ENCODE peak calls at places on chromosomes 12 and 14, in four cellular contexts. H is HCT116, G is colonic mucosa, B is gastrocnemius medialis. U is an unnamed sample.

GRCh38 chr12:25377475-25378179 is 126.9 kb upstream of the KRAS start:
- DNase-seq in H (no peak), G (no peak), B (no peak), U (peak; percentile 55)

GRCh38 chr14:74425525-74426201 is 347 bp downstream of the SYNDIG1L start:
- DNase-seq in H (no peak), G (peak; percentile 25), B (no peak), U (no peak)

GRCh38 chr14:76810953-76811400 is 1.7 kb downstream of the ANGEL1 start:
- DNase-seq in H (peak; percentile 13), G (peak; percentile 35), B (no peak), U (peak; percentile 34)

GRCh38 chr12:67472551-67472950 is 176.0 kb upstream of the DYRK2 start:
- DNase-seq in H (no peak), G (no peak), B (peak; percentile 67), U (no peak)

GRCh38 chr12:29103539-29103974 is 45.5 kb upstream of the FAR2 start:
- DNase-seq in H (no peak), G (no peak), B (no peak), U (no peak)

GRCh38 chr14:70833884-70834283 is 24.6 kb upstream of the MAP3K9 start:
- DNase-seq in H (no peak), G (no peak), B (no peak), U (no peak)

GRCh38 chr14:22614240-22614799 is 16.2 kb downstream of the ABHD4 start:
- DNase-seq in H (peak; percentile 76), G (peak; percentile 18), B (no peak), U (peak; percentile 100)

GRCh38 chr12:46916796-46917419 is 91.1 kb upstream of the SLC38A4 start:
- DNase-seq in H (no peak), G (no peak), B (peak; percentile 54), U (no peak)

GRCh38 chr12:182381-182883 is 31.5 kb downstream of the SLC6A12 start:
- DNase-seq in H (no peak), G (no peak), B (no peak), U (peak; percentile 61)

GRCh38 chr12:70842136-70842535 is 78.4 kb downstream of the PTPRR start:
- DNase-seq in H (no peak), G (no peak), B (no peak), U (peak; percentile 26)

GRCh38 chr14:84340938-84341337 is 1189.0 kb upstream of the FLRT2 start:
- DNase-seq in H (no peak), G (no peak), B (no peak), U (peak; percentile 68)

GRCh38 chr12:76586764-76587395 is 27.3 kb upstream of the OSBPL8 start:
- DNase-seq in H (peak; percentile 27), G (peak; percentile 32), B (no peak), U (no peak)

GRCh38 chr12:90036641-90037040 is 328.0 kb upstream of the ATP2B1 start:
- DNase-seq in H (no peak), G (no peak), B (no peak), U (no peak)

GRCh38 chr14:94486883-94487282 is 10.9 kb upstream of the SERPINA9 start:
- DNase-seq in H (no peak), G (no peak), B (no peak), U (no peak)

GRCh38 chr14:36398463-36399291 is 78.2 kb upstream of the MBIP start:
- DNase-seq in H (no peak), G (no peak), B (no peak), U (no peak)

GRCh38 chr12:41212625-41213024 is 24.5 kb downstream of the PDZRN4 start:
- DNase-seq in H (no peak), G (no peak), B (no peak), U (no peak)

GRCh38 chr14:74618078-74618952 is 6.3 kb upstream of the LTBP2 start:
- DNase-seq in H (peak; percentile 88), G (peak; percentile 61), B (no peak), U (peak; percentile 93)

GRCh38 chr12:3995276-3995675 is 122.1 kb upstream of the PARP11 start:
- DNase-seq in H (no peak), G (no peak), B (no peak), U (no peak)

GRCh38 chr14:77313374-77313773 is 7.3 kb downstream of the POMT2 start:
- DNase-seq in H (no peak), G (no peak), B (no peak), U (no peak)

GRCh38 chr12:84697141-84697540 is 215.5 kb downstream of the SLC6A15 start:
- DNase-seq in H (no peak), G (no peak), B (no peak), U (no peak)

GRCh38 chr12:73321319-73321718 is 1049.1 kb downstream of the TRHDE start:
- DNase-seq in H (no peak), G (no peak), B (no peak), U (no peak)

GRCh38 chr14:61698216-61698980 is 3.1 kb downstream of the HIF1A start:
- DNase-seq in H (no peak), G (no peak), B (no peak), U (no peak)

GRCh38 chr12:69688496-69689427 is 10.3 kb downstream of the BEST3 start:
- DNase-seq in H (peak; percentile 80), G (peak; percentile 29), B (peak; percentile 94), U (peak; percentile 74)

GRCh38 chr12:124512667-124513296 is 54.6 kb downstream of the NCOR2 start:
- DNase-seq in H (peak; percentile 93), G (peak; percentile 89), B (no peak), U (peak; percentile 63)

GRCh38 chr14:52043690-52044089 is 25.2 kb downstream of the NID2 start:
- DNase-seq in H (peak; percentile 50), G (peak; percentile 58), B (no peak), U (no peak)

GRCh38 chr14:73770977-73771847 is 57.0 kb upstream of the PNMA1 start:
- DNase-seq in H (no peak), G (no peak), B (no peak), U (no peak)

GRCh38 chr12:50676761-50677160 is 87.1 kb upstream of the ATF1 start:
- DNase-seq in H (no peak), G (no peak), B (no peak), U (no peak)

GRCh38 chr14:77980475-77981321 is 180.8 kb downstream of the ADCK1 start:
- DNase-seq in H (no peak), G (peak; percentile 36), B (no peak), U (no peak)

GRCh38 chr14:56659964-56660551 is 80.5 kb downstream of the TMEM260 start:
- DNase-seq in H (peak; percentile 32), G (no peak), B (no peak), U (peak; percentile 24)

GRCh38 chr12:93025145-93026103 is 96.3 kb upstream of the EEA1 start:
- DNase-seq in H (peak; percentile 45), G (no peak), B (no peak), U (peak; percentile 10)

GRCh38 chr14:73245401-73246325 is 8.4 kb downstream of the PAPLN start:
- DNase-seq in H (no peak), G (peak; percentile 42), B (no peak), U (no peak)

GRCh38 chr12:113226696-113227095 is 5.4 kb downstream of the TPCN1 start:
- DNase-seq in H (no peak), G (no peak), B (no peak), U (no peak)

GRCh38 chr12:109737111-109737510 is 23.5 kb downstream of the FAM222A start:
- DNase-seq in H (no peak), G (no peak), B (no peak), U (no peak)

GRCh38 chr12:109737631-109738030 is 24.0 kb downstream of the FAM222A start:
- DNase-seq in H (no peak), G (no peak), B (no peak), U (no peak)

GRCh38 chr12:109738878-109739665 is 25.4 kb downstream of the FAM222A start:
- DNase-seq in H (no peak), G (no peak), B (no peak), U (no peak)

GRCh38 chr12:109736552-109737108 is 23.0 kb downstream of the FAM222A start:
- DNase-seq in H (no peak), G (no peak), B (no peak), U (peak; percentile 28)

GRCh38 chr12:109738209-109738608 is 24.6 kb downstream of the FAM222A start:
- DNase-seq in H (no peak), G (no peak), B (no peak), U (no peak)
- H3K27me3 ChIP-seq in H (no peaks in the 10 kb centered on the region), G (no peaks in the 10 kb centered on the region), B (no peaks in the 10 kb centered on the region), U (no peaks in the 10 kb centered on the region)

GRCh38 chr14:50381008-50381407 is 15.7 kb downstream of the CDKL1 start:
- DNase-seq in H (no peak), G (no peak), B (no peak), U (no peak)
- TF ChIP-seq CTCF in H (no peak), G (no peak), B (no peak), U (no peak)

DNA sequence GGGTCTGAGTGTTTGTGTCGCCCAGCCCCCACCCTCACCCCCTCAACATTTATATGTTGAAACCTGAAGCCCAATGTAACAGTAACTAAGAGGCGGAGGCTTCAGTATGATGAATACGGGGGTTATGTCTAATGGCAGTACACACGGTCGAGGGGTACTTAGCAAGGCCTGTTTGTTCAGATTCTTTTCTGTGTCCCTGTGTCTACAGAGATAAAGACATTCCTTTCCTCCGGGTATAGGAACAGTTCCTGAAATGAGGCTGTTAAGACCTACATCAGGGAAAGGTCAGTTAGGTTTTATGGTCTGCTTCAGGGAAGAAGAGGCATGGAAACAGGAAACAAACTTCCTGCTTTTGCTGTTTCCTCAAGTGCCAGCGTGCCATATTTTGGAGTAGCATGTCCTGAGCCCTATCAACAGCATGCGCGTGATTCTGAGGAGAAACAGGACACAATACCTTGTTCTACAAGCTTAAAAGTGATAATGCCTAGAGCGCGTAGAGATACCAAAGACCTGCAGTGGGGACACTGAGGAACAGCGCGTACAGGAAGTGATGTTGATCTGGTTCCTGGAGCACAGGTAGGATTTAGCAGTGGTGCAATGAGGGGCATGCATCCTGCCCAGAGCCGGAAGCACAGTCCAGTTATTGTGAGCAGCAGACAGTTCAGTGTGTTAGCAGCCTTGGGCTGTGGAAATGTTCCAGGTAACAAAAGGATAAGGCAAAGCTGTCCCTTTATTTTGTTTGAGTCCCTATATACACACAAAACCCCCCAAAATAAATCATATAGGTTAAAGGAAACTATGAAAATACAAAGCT is 47.2 kb downstream of the FGD4 start:
- DNase-seq in H (no peak), G (no peak), B (no peak), U (no peak)
- H3K4me1 ChIP-seq in H (peaks cover 63% of the 10 kb centered on the region), G (no peaks in the 10 kb centered on the region), B (no peaks in the 10 kb centered on the region), U (peaks cover 23% of the 10 kb centered on the region)

GRCh38 chr12:111035578-111036301 is 115.4 kb upstream of the MYL2 start:
- DNase-seq in H (no peak), G (no peak), B (no peak), U (no peak)

GRCh38 chr12:111034148-111034910 is 114.0 kb upstream of the MYL2 start:
- DNase-seq in H (no peak), G (no peak), B (no peak), U (no peak)

GRCh38 chr12:111033281-111034147 is 113.1 kb upstream of the MYL2 start:
- DNase-seq in H (no peak), G (no peak), B (no peak), U (no peak)

GRCh38 chr12:111037047-111037446 is 116.7 kb upstream of the MYL2 start:
- DNase-seq in H (no peak), G (no peak), B (no peak), U (no peak)

GRCh38 chr12:111034911-111035577 is 114.7 kb upstream of the MYL2 start:
- DNase-seq in H (no peak), G (no peak), B (no peak), U (no peak)
- H3K27me3 ChIP-seq in H (peaks cover 7% of the 10 kb centered on the region), G (peaks cover 38% of the 10 kb centered on the region), B (peaks cover 59% of the 10 kb centered on the region), U (peaks cover 93% of the 10 kb centered on the region)

GRCh38 chr12:8922544-8922943 is 8.2 kb downstream of the PHC1 start:
- DNase-seq in H (no peak), G (no peak), B (no peak), U (no peak)
- TF ChIP-seq CTCF in H (no peak), G (no peak), B (no peak), U (no peak)

GRCh38 chr14:49960453-49960852 is 67.6 kb downstream of the ARF6 start:
- DNase-seq in H (no peak), G (no peak), B (no peak), U (no peak)
- H3K4me1 ChIP-seq in H (peaks cover 41% of the 10 kb centered on the region), G (no peaks in the 10 kb centered on the region), B (no peaks in the 10 kb centered on the region), U (peaks cover 25% of the 10 kb centered on the region)

U was measured in foreskin keratinocyte.